ENCODE peak calls at places on chromosomes 12 and 14, in six cellular contexts. L is Panc1, K is fibroblast of lung, Y is heart left ventricle, N is stomach, B is AG04450. Q is an unnamed sample.

GRCh38 chr12:115109863-115110262 is 425.9 kb upstream of the TBX3 start:
- DNase-seq in B (no peak), L (no peak), N (no peak), Y (no peak), K (no peak), Q (no peak)

GRCh38 chr14:69573841-69574265 is 818 bp downstream of the CCDC177 start:
- DNase-seq in Y (no peak), K (no peak), B (no peak), N (no peak), L (no peak), Q (no peak)

GRCh38 chr14:52052289-52052943 is 16.4 kb downstream of the NID2 start:
- DNase-seq in L (no peak), K (peak), Y (no peak), B (no peak), N (no peak), Q (no peak)

GRCh38 chr12:25906651-25907340 is 51.7 kb upstream of the RASSF8 start:
- DNase-seq in B (no peak), Y (no peak), L (no peak), K (no peak), N (no peak), Q (no peak)

GRCh38 chr12:108620236-108620879 is 13.3 kb downstream of the SELPLG start:
- DNase-seq in B (no peak), Y (no peak), K (no peak), N (no peak), L (no peak), Q (no peak)

GRCh38 chr12:5887758-5888157 is 57.3 kb downstream of the ANO2 start:
- DNase-seq in Y (no peak), N (no peak), B (no peak), K (no peak), L (no peak), Q (no peak)

GRCh38 chr14:53054457-53054856 is 98.7 kb downstream of the DDHD1 start:
- DNase-seq in N (no peak), K (peak), Y (no peak), L (no peak), B (no peak), Q (no peak)

GRCh38 chr14:73223049-73223448 is 14.3 kb upstream of the PAPLN start:
- DNase-seq in B (no peak), Y (no peak), L (no peak), N (no peak), K (no peak), Q (no peak)

GRCh38 chr12:88471641-88472040 is 108.6 kb downstream of the KITLG start:
- DNase-seq in Y (no peak), B (no peak), L (no peak), K (peak), N (no peak), Q (no peak)

GRCh38 chr12:12216349-12217017 is 50.4 kb downstream of the LRP6 start:
- DNase-seq in L (no peak), K (peak), B (no peak), Y (no peak), N (no peak), Q (no peak)

GRCh38 chr14:37583358-37584210 is 11.5 kb downstream of the FOXA1 start:
- DNase-seq in B (no peak), Y (no peak), K (no peak), L (no peak), N (no peak), Q (no peak)

GRCh38 chr12:125755512-125755911 is 690.3 kb downstream of the AACS start:
- DNase-seq in B (no peak), Y (no peak), L (no peak), K (no peak), N (no peak), Q (no peak)
- H3K4me3 ChIP-seq in B (no peak), Y (no peak), L (no peak), K (no peak), N (no peak), Q (no peak)

GRCh38 chr12:4164591-4165558 is 108.7 kb upstream of the CCND2 start:
- DNase-seq in Y (peak), L (no peak), K (peak), N (peak), B (peak), Q (no peak)
- H3K4me3 ChIP-seq in Y (peak), L (no peak), K (peak), N (peak), B (peak), Q (peak)

GRCh38 chr12:133107121-133107520 is 23.0 kb downstream of the ZNF891 start:
- DNase-seq in K (no peak), N (no peak), B (no peak), Y (no peak), L (no peak), Q (no peak)

GRCh38 chr12:133105620-133106019 is 24.5 kb downstream of the ZNF891 start:
- DNase-seq in L (no peak), K (no peak), N (no peak), B (no peak), Y (no peak), Q (no peak)

GRCh38 chr12:133108150-133108549 is 21.9 kb downstream of the ZNF891 start:
- DNase-seq in B (no peak), L (no peak), N (no peak), K (no peak), Y (no peak), Q (no peak)

GRCh38 chr12:133106253-133106652 is 23.8 kb downstream of the ZNF891 start:
- DNase-seq in N (no peak), Y (no peak), B (no peak), L (no peak), K (peak), Q (no peak)
- H3K4me3 ChIP-seq in N (no peak), Y (no peak), B (no peak), L (no peak), K (no peak), Q (no peak)

GRCh38 chr14:102086972-102087761 is at the start of gene HSP90AA1:
- DNase-seq in L (no peak), Y (peak), B (peak), N (peak), K (peak), Q (peak)

GRCh38 chr14:102087762-102088011 is 843 bp upstream of the HSP90AA1 start:
- DNase-seq in L (no peak), N (no peak), B (no peak), K (no peak), Y (no peak), Q (no peak)

GRCh38 chr14:102084931-102085330 is 1.9 kb downstream of the HSP90AA1 start:
- DNase-seq in K (no peak), N (no peak), L (no peak), B (no peak), Y (no peak), Q (no peak)

GRCh38 chr14:102086346-102086971 is 385 bp downstream of the HSP90AA1 start:
- DNase-seq in Y (peak), N (peak), B (peak), K (peak), L (no peak), Q (no peak)

GRCh38 chr14:102085503-102085902 is 1.3 kb downstream of the HSP90AA1 start:
- DNase-seq in N (no peak), K (no peak), Y (no peak), B (no peak), L (no peak), Q (no peak)
- H3K4me3 ChIP-seq in N (peak), K (peak), Y (peak), B (peak), L (peak), Q (peak)

GRCh38 chr12:53998900-53999236 is 1.1 kb upstream of the HOXC9 start:
- DNase-seq in K (no peak), B (no peak), L (no peak), N (no peak), Y (no peak), Q (no peak)

GRCh38 chr12:53996188-53996885 is 3.6 kb upstream of the HOXC9 start:
- DNase-seq in B (no peak), Y (no peak), N (no peak), L (no peak), K (no peak), Q (no peak)

GRCh38 chr12:53998174-53998899 is 1.6 kb upstream of the HOXC9 start:
- DNase-seq in L (no peak), Y (no peak), K (no peak), N (no peak), B (no peak), Q (no peak)

GRCh38 chr12:53996886-53997217 is 3.1 kb upstream of the HOXC9 start:
- DNase-seq in K (no peak), L (no peak), Y (no peak), B (no peak), N (no peak), Q (no peak)

GRCh38 chr12:53997324-53998173 is 2.4 kb upstream of the HOXC9 start:
- DNase-seq in K (no peak), B (no peak), L (no peak), N (no peak), Y (no peak), Q (no peak)
- H3K4me3 ChIP-seq in K (no peak), B (no peak), L (peak), N (no peak), Y (no peak), Q (no peak)

DNA sequence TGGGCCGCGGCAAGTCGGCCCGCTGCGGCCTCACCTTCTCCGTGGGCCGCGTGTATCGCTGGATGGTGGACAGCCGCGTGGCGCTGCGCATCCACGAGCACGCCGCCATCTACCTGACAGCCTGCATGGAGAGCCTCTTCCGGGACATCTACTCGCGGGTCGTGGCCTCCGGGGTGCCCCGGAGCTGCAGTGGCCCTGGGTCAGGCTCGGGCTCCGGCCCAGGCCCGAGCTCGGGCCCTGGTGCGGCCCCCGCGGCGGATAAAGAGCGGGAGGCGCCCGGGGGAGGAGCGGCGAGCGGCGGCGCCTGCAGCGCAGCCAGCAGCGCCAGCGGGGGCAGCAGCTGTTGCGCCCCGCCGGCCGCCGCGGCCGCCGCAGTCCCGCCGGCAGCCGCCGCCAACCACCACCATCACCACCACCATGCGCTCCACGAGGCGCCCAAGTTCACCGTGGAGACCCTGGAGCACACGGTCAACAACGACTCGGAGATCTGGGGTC is 226.2 kb upstream of the CRY1 start:
- DNase-seq in B (no peak), Y (no peak), N (no peak), K (peak), L (no peak), Q (no peak)
- H3K4me3 ChIP-seq in B (peak), Y (peak), N (peak), K (peak), L (peak), Q (peak)